ENCODE peak calls at places on chromosomes 11 and 22, in eight cellular contexts. One of them, this sample, is unnamed.

GRCh38 chr22:35921777-35922176 is 106.8 kb downstream of the RBFOX2 start:
- DNase-seq in activated CD4-positive, alpha-beta T cell treated with anti-CD3 and anti-CD28 coated beads for 24 hours: peak
- DNase-seq in left ventricle myocardium inferior: no peak
- DNase-seq in NCI-H2107: no peak
- DNase-seq in stimulated activated CD8-positive, alpha-beta memory T cell treated with anti-CD3 and anti-CD28 coated beads, Interleukin-15, amount 100 ng/mL, for 48 hours: no peak
- DNase-seq in stimulated activated CD4-positive, alpha-beta T cell treated with anti-CD3 and anti-CD28 coated beads, Interleukin-4, amount 100 ng/mL, for 24 hours: peak
- DNase-seq in HFF-Myc: peak
- DNase-seq in activated CD8-positive, alpha-beta memory T cell treated with anti-CD3 and anti-CD28 coated beads for 1 hour: no peak
- DNase-seq in this sample: peak

GRCh38 chr22:17114173-17114957 is 6.8 kb downstream of the TMEM121B start:
- DNase-seq in activated CD4-positive, alpha-beta T cell treated with anti-CD3 and anti-CD28 coated beads for 24 hours: no peak
- DNase-seq in left ventricle myocardium inferior: no peak
- DNase-seq in NCI-H2107: no peak
- DNase-seq in stimulated activated CD8-positive, alpha-beta memory T cell treated with anti-CD3 and anti-CD28 coated beads, Interleukin-15, amount 100 ng/mL, for 48 hours: no peak
- DNase-seq in stimulated activated CD4-positive, alpha-beta T cell treated with anti-CD3 and anti-CD28 coated beads, Interleukin-4, amount 100 ng/mL, for 24 hours: no peak
- DNase-seq in HFF-Myc: no peak
- DNase-seq in activated CD8-positive, alpha-beta memory T cell treated with anti-CD3 and anti-CD28 coated beads for 1 hour: no peak
- DNase-seq in this sample: no peak

GRCh38 chr11:95939091-95939490 is 15.2 kb upstream of the MTMR2 start:
- DNase-seq in activated CD4-positive, alpha-beta T cell treated with anti-CD3 and anti-CD28 coated beads for 24 hours: no peak
- DNase-seq in left ventricle myocardium inferior: no peak
- DNase-seq in NCI-H2107: no peak
- DNase-seq in stimulated activated CD8-positive, alpha-beta memory T cell treated with anti-CD3 and anti-CD28 coated beads, Interleukin-15, amount 100 ng/mL, for 48 hours: no peak
- DNase-seq in stimulated activated CD4-positive, alpha-beta T cell treated with anti-CD3 and anti-CD28 coated beads, Interleukin-4, amount 100 ng/mL, for 24 hours: no peak
- DNase-seq in HFF-Myc: no peak
- DNase-seq in activated CD8-positive, alpha-beta memory T cell treated with anti-CD3 and anti-CD28 coated beads for 1 hour: no peak
- DNase-seq in this sample: no peak

GRCh38 chr11:64859542-64860414 is 15.3 kb upstream of the CDC42BPG start:
- DNase-seq in activated CD4-positive, alpha-beta T cell treated with anti-CD3 and anti-CD28 coated beads for 24 hours: no peak
- DNase-seq in left ventricle myocardium inferior: no peak
- DNase-seq in NCI-H2107: no peak
- DNase-seq in stimulated activated CD8-positive, alpha-beta memory T cell treated with anti-CD3 and anti-CD28 coated beads, Interleukin-15, amount 100 ng/mL, for 48 hours: peak
- DNase-seq in stimulated activated CD4-positive, alpha-beta T cell treated with anti-CD3 and anti-CD28 coated beads, Interleukin-4, amount 100 ng/mL, for 24 hours: peak
- DNase-seq in HFF-Myc: no peak
- DNase-seq in activated CD8-positive, alpha-beta memory T cell treated with anti-CD3 and anti-CD28 coated beads for 1 hour: no peak
- DNase-seq in this sample: no peak

GRCh38 chr11:3128356-3129180 is 36.5 kb downstream of the OSBPL5 start:
- DNase-seq in activated CD4-positive, alpha-beta T cell treated with anti-CD3 and anti-CD28 coated beads for 24 hours: no peak
- DNase-seq in left ventricle myocardium inferior: peak
- DNase-seq in NCI-H2107: no peak
- DNase-seq in stimulated activated CD8-positive, alpha-beta memory T cell treated with anti-CD3 and anti-CD28 coated beads, Interleukin-15, amount 100 ng/mL, for 48 hours: no peak
- DNase-seq in stimulated activated CD4-positive, alpha-beta T cell treated with anti-CD3 and anti-CD28 coated beads, Interleukin-4, amount 100 ng/mL, for 24 hours: no peak
- DNase-seq in HFF-Myc: no peak
- DNase-seq in activated CD8-positive, alpha-beta memory T cell treated with anti-CD3 and anti-CD28 coated beads for 1 hour: no peak
- DNase-seq in this sample: no peak

GRCh38 chr11:100316990-100317389 is 370.1 kb upstream of the ARHGAP42 start:
- DNase-seq in activated CD4-positive, alpha-beta T cell treated with anti-CD3 and anti-CD28 coated beads for 24 hours: no peak
- DNase-seq in left ventricle myocardium inferior: no peak
- DNase-seq in NCI-H2107: no peak
- DNase-seq in stimulated activated CD8-positive, alpha-beta memory T cell treated with anti-CD3 and anti-CD28 coated beads, Interleukin-15, amount 100 ng/mL, for 48 hours: no peak
- DNase-seq in stimulated activated CD4-positive, alpha-beta T cell treated with anti-CD3 and anti-CD28 coated beads, Interleukin-4, amount 100 ng/mL, for 24 hours: no peak
- DNase-seq in HFF-Myc: no peak
- DNase-seq in activated CD8-positive, alpha-beta memory T cell treated with anti-CD3 and anti-CD28 coated beads for 1 hour: no peak
- DNase-seq in this sample: no peak

GRCh38 chr11:113577356-113578163 is 102.4 kb upstream of the DRD2 start:
- DNase-seq in activated CD4-positive, alpha-beta T cell treated with anti-CD3 and anti-CD28 coated beads for 24 hours: no peak
- DNase-seq in left ventricle myocardium inferior: no peak
- DNase-seq in NCI-H2107: peak
- DNase-seq in stimulated activated CD8-positive, alpha-beta memory T cell treated with anti-CD3 and anti-CD28 coated beads, Interleukin-15, amount 100 ng/mL, for 48 hours: no peak
- DNase-seq in stimulated activated CD4-positive, alpha-beta T cell treated with anti-CD3 and anti-CD28 coated beads, Interleukin-4, amount 100 ng/mL, for 24 hours: no peak
- DNase-seq in HFF-Myc: no peak
- DNase-seq in activated CD8-positive, alpha-beta memory T cell treated with anti-CD3 and anti-CD28 coated beads for 1 hour: no peak
- DNase-seq in this sample: peak

GRCh38 chr11:22624742-22625447 is 728 bp downstream of the FANCF start:
- DNase-seq in activated CD4-positive, alpha-beta T cell treated with anti-CD3 and anti-CD28 coated beads for 24 hours: peak
- DNase-seq in left ventricle myocardium inferior: peak
- DNase-seq in NCI-H2107: peak
- DNase-seq in stimulated activated CD8-positive, alpha-beta memory T cell treated with anti-CD3 and anti-CD28 coated beads, Interleukin-15, amount 100 ng/mL, for 48 hours: peak
- DNase-seq in stimulated activated CD4-positive, alpha-beta T cell treated with anti-CD3 and anti-CD28 coated beads, Interleukin-4, amount 100 ng/mL, for 24 hours: peak
- DNase-seq in HFF-Myc: peak
- DNase-seq in activated CD8-positive, alpha-beta memory T cell treated with anti-CD3 and anti-CD28 coated beads for 1 hour: no peak
- DNase-seq in this sample: peak

GRCh38 chr22:29795663-29796062 is 28.5 kb downstream of the UQCR10 start:
- DNase-seq in activated CD4-positive, alpha-beta T cell treated with anti-CD3 and anti-CD28 coated beads for 24 hours: no peak
- DNase-seq in left ventricle myocardium inferior: no peak
- DNase-seq in NCI-H2107: no peak
- DNase-seq in stimulated activated CD8-positive, alpha-beta memory T cell treated with anti-CD3 and anti-CD28 coated beads, Interleukin-15, amount 100 ng/mL, for 48 hours: no peak
- DNase-seq in stimulated activated CD4-positive, alpha-beta T cell treated with anti-CD3 and anti-CD28 coated beads, Interleukin-4, amount 100 ng/mL, for 24 hours: no peak
- DNase-seq in HFF-Myc: no peak
- DNase-seq in activated CD8-positive, alpha-beta memory T cell treated with anti-CD3 and anti-CD28 coated beads for 1 hour: no peak
- DNase-seq in this sample: no peak

GRCh38 chr11:3006505-3007260 is 14.6 kb upstream of the NAP1L4 start:
- DNase-seq in activated CD4-positive, alpha-beta T cell treated with anti-CD3 and anti-CD28 coated beads for 24 hours: no peak
- DNase-seq in left ventricle myocardium inferior: no peak
- DNase-seq in NCI-H2107: no peak
- DNase-seq in stimulated activated CD8-positive, alpha-beta memory T cell treated with anti-CD3 and anti-CD28 coated beads, Interleukin-15, amount 100 ng/mL, for 48 hours: peak
- DNase-seq in stimulated activated CD4-positive, alpha-beta T cell treated with anti-CD3 and anti-CD28 coated beads, Interleukin-4, amount 100 ng/mL, for 24 hours: no peak
- DNase-seq in HFF-Myc: no peak
- DNase-seq in activated CD8-positive, alpha-beta memory T cell treated with anti-CD3 and anti-CD28 coated beads for 1 hour: peak
- DNase-seq in this sample: no peak

GRCh38 chr11:41786087-41786486 is 326.6 kb upstream of the LRRC4C start:
- DNase-seq in activated CD4-positive, alpha-beta T cell treated with anti-CD3 and anti-CD28 coated beads for 24 hours: no peak
- DNase-seq in left ventricle myocardium inferior: no peak
- DNase-seq in NCI-H2107: no peak
- DNase-seq in stimulated activated CD8-positive, alpha-beta memory T cell treated with anti-CD3 and anti-CD28 coated beads, Interleukin-15, amount 100 ng/mL, for 48 hours: no peak
- DNase-seq in stimulated activated CD4-positive, alpha-beta T cell treated with anti-CD3 and anti-CD28 coated beads, Interleukin-4, amount 100 ng/mL, for 24 hours: no peak
- DNase-seq in HFF-Myc: no peak
- DNase-seq in activated CD8-positive, alpha-beta memory T cell treated with anti-CD3 and anti-CD28 coated beads for 1 hour: no peak
- DNase-seq in this sample: no peak

GRCh38 chr11:79265756-79266322 is 175.0 kb downstream of the TENM4 start:
- DNase-seq in activated CD4-positive, alpha-beta T cell treated with anti-CD3 and anti-CD28 coated beads for 24 hours: no peak
- DNase-seq in left ventricle myocardium inferior: no peak
- DNase-seq in NCI-H2107: no peak
- DNase-seq in stimulated activated CD8-positive, alpha-beta memory T cell treated with anti-CD3 and anti-CD28 coated beads, Interleukin-15, amount 100 ng/mL, for 48 hours: no peak
- DNase-seq in stimulated activated CD4-positive, alpha-beta T cell treated with anti-CD3 and anti-CD28 coated beads, Interleukin-4, amount 100 ng/mL, for 24 hours: no peak
- DNase-seq in HFF-Myc: no peak
- DNase-seq in activated CD8-positive, alpha-beta memory T cell treated with anti-CD3 and anti-CD28 coated beads for 1 hour: no peak
- DNase-seq in this sample: no peak

GRCh38 chr11:64729851-64730382 is 6.9 kb upstream of the NRXN2 start:
- DNase-seq in activated CD4-positive, alpha-beta T cell treated with anti-CD3 and anti-CD28 coated beads for 24 hours: no peak
- DNase-seq in left ventricle myocardium inferior: no peak
- DNase-seq in NCI-H2107: no peak
- DNase-seq in stimulated activated CD8-positive, alpha-beta memory T cell treated with anti-CD3 and anti-CD28 coated beads, Interleukin-15, amount 100 ng/mL, for 48 hours: no peak
- DNase-seq in stimulated activated CD4-positive, alpha-beta T cell treated with anti-CD3 and anti-CD28 coated beads, Interleukin-4, amount 100 ng/mL, for 24 hours: no peak
- DNase-seq in HFF-Myc: no peak
- DNase-seq in activated CD8-positive, alpha-beta memory T cell treated with anti-CD3 and anti-CD28 coated beads for 1 hour: no peak
- DNase-seq in this sample: no peak

GRCh38 chr22:20783844-20784723 is 10.2 kb downstream of the SERPIND1 start:
- DNase-seq in activated CD4-positive, alpha-beta T cell treated with anti-CD3 and anti-CD28 coated beads for 24 hours: peak
- DNase-seq in left ventricle myocardium inferior: no peak
- DNase-seq in NCI-H2107: no peak
- DNase-seq in stimulated activated CD8-positive, alpha-beta memory T cell treated with anti-CD3 and anti-CD28 coated beads, Interleukin-15, amount 100 ng/mL, for 48 hours: no peak
- DNase-seq in stimulated activated CD4-positive, alpha-beta T cell treated with anti-CD3 and anti-CD28 coated beads, Interleukin-4, amount 100 ng/mL, for 24 hours: peak
- DNase-seq in HFF-Myc: peak
- DNase-seq in activated CD8-positive, alpha-beta memory T cell treated with anti-CD3 and anti-CD28 coated beads for 1 hour: no peak
- DNase-seq in this sample: no peak

GRCh38 chr11:121467965-121468364 is 15.2 kb upstream of the SORL1-AS1 start:
- DNase-seq in activated CD4-positive, alpha-beta T cell treated with anti-CD3 and anti-CD28 coated beads for 24 hours: peak
- DNase-seq in left ventricle myocardium inferior: no peak
- DNase-seq in NCI-H2107: no peak
- DNase-seq in stimulated activated CD8-positive, alpha-beta memory T cell treated with anti-CD3 and anti-CD28 coated beads, Interleukin-15, amount 100 ng/mL, for 48 hours: peak
- DNase-seq in stimulated activated CD4-positive, alpha-beta T cell treated with anti-CD3 and anti-CD28 coated beads, Interleukin-4, amount 100 ng/mL, for 24 hours: peak
- DNase-seq in HFF-Myc: no peak
- DNase-seq in activated CD8-positive, alpha-beta memory T cell treated with anti-CD3 and anti-CD28 coated beads for 1 hour: peak
- DNase-seq in this sample: no peak

GRCh38 chr11:8758619-8759169 is 76.1 kb downstream of the RPL27A start:
- DNase-seq in activated CD4-positive, alpha-beta T cell treated with anti-CD3 and anti-CD28 coated beads for 24 hours: no peak
- DNase-seq in left ventricle myocardium inferior: no peak
- DNase-seq in NCI-H2107: no peak
- DNase-seq in stimulated activated CD8-positive, alpha-beta memory T cell treated with anti-CD3 and anti-CD28 coated beads, Interleukin-15, amount 100 ng/mL, for 48 hours: no peak
- DNase-seq in stimulated activated CD4-positive, alpha-beta T cell treated with anti-CD3 and anti-CD28 coated beads, Interleukin-4, amount 100 ng/mL, for 24 hours: no peak
- DNase-seq in HFF-Myc: no peak
- DNase-seq in activated CD8-positive, alpha-beta memory T cell treated with anti-CD3 and anti-CD28 coated beads for 1 hour: no peak
- DNase-seq in this sample: no peak

GRCh38 chr22:34344702-34345101 is 424.4 kb upstream of the LARGE1 start:
- DNase-seq in activated CD4-positive, alpha-beta T cell treated with anti-CD3 and anti-CD28 coated beads for 24 hours: no peak
- DNase-seq in left ventricle myocardium inferior: no peak
- DNase-seq in NCI-H2107: no peak
- DNase-seq in stimulated activated CD8-positive, alpha-beta memory T cell treated with anti-CD3 and anti-CD28 coated beads, Interleukin-15, amount 100 ng/mL, for 48 hours: no peak
- DNase-seq in stimulated activated CD4-positive, alpha-beta T cell treated with anti-CD3 and anti-CD28 coated beads, Interleukin-4, amount 100 ng/mL, for 24 hours: no peak
- DNase-seq in HFF-Myc: no peak
- DNase-seq in activated CD8-positive, alpha-beta memory T cell treated with anti-CD3 and anti-CD28 coated beads for 1 hour: no peak
- DNase-seq in this sample: no peak

GRCh38 chr22:24996420-24996952 is 44.0 kb downstream of the KIAA1671 start:
- DNase-seq in activated CD4-positive, alpha-beta T cell treated with anti-CD3 and anti-CD28 coated beads for 24 hours: no peak
- DNase-seq in left ventricle myocardium inferior: no peak
- DNase-seq in NCI-H2107: no peak
- DNase-seq in stimulated activated CD8-positive, alpha-beta memory T cell treated with anti-CD3 and anti-CD28 coated beads, Interleukin-15, amount 100 ng/mL, for 48 hours: no peak
- DNase-seq in stimulated activated CD4-positive, alpha-beta T cell treated with anti-CD3 and anti-CD28 coated beads, Interleukin-4, amount 100 ng/mL, for 24 hours: no peak
- DNase-seq in HFF-Myc: no peak
- DNase-seq in activated CD8-positive, alpha-beta memory T cell treated with anti-CD3 and anti-CD28 coated beads for 1 hour: no peak
- DNase-seq in this sample: peak

GRCh38 chr11:33691051-33691864 is 9.4 kb downstream of the C11orf91 start:
- DNase-seq in activated CD4-positive, alpha-beta T cell treated with anti-CD3 and anti-CD28 coated beads for 24 hours: no peak
- DNase-seq in left ventricle myocardium inferior: no peak
- DNase-seq in NCI-H2107: no peak
- DNase-seq in stimulated activated CD8-positive, alpha-beta memory T cell treated with anti-CD3 and anti-CD28 coated beads, Interleukin-15, amount 100 ng/mL, for 48 hours: no peak
- DNase-seq in stimulated activated CD4-positive, alpha-beta T cell treated with anti-CD3 and anti-CD28 coated beads, Interleukin-4, amount 100 ng/mL, for 24 hours: no peak
- DNase-seq in HFF-Myc: no peak
- DNase-seq in activated CD8-positive, alpha-beta memory T cell treated with anti-CD3 and anti-CD28 coated beads for 1 hour: no peak
- DNase-seq in this sample: no peak

GRCh38 chr11:44989831-44990566 is 39.3 kb upstream of the TP53I11 start:
- DNase-seq in activated CD4-positive, alpha-beta T cell treated with anti-CD3 and anti-CD28 coated beads for 24 hours: no peak
- DNase-seq in left ventricle myocardium inferior: peak
- DNase-seq in NCI-H2107: peak
- DNase-seq in stimulated activated CD8-positive, alpha-beta memory T cell treated with anti-CD3 and anti-CD28 coated beads, Interleukin-15, amount 100 ng/mL, for 48 hours: no peak
- DNase-seq in stimulated activated CD4-positive, alpha-beta T cell treated with anti-CD3 and anti-CD28 coated beads, Interleukin-4, amount 100 ng/mL, for 24 hours: no peak
- DNase-seq in HFF-Myc: no peak
- DNase-seq in activated CD8-positive, alpha-beta memory T cell treated with anti-CD3 and anti-CD28 coated beads for 1 hour: no peak
- DNase-seq in this sample: peak

GRCh38 chr22:49641770-49642313 is 185.8 kb downstream of the BRD1 start:
- DNase-seq in activated CD4-positive, alpha-beta T cell treated with anti-CD3 and anti-CD28 coated beads for 24 hours: no peak
- DNase-seq in left ventricle myocardium inferior: no peak
- DNase-seq in NCI-H2107: no peak
- DNase-seq in stimulated activated CD8-positive, alpha-beta memory T cell treated with anti-CD3 and anti-CD28 coated beads, Interleukin-15, amount 100 ng/mL, for 48 hours: no peak
- DNase-seq in stimulated activated CD4-positive, alpha-beta T cell treated with anti-CD3 and anti-CD28 coated beads, Interleukin-4, amount 100 ng/mL, for 24 hours: no peak
- DNase-seq in HFF-Myc: no peak
- DNase-seq in activated CD8-positive, alpha-beta memory T cell treated with anti-CD3 and anti-CD28 coated beads for 1 hour: no peak
- DNase-seq in this sample: no peak

GRCh38 chr22:23685205-23685784 is 5.5 kb upstream of the RGL4 start:
- DNase-seq in activated CD4-positive, alpha-beta T cell treated with anti-CD3 and anti-CD28 coated beads for 24 hours: no peak
- DNase-seq in left ventricle myocardium inferior: no peak
- DNase-seq in NCI-H2107: no peak
- DNase-seq in stimulated activated CD8-positive, alpha-beta memory T cell treated with anti-CD3 and anti-CD28 coated beads, Interleukin-15, amount 100 ng/mL, for 48 hours: no peak
- DNase-seq in stimulated activated CD4-positive, alpha-beta T cell treated with anti-CD3 and anti-CD28 coated beads, Interleukin-4, amount 100 ng/mL, for 24 hours: no peak
- DNase-seq in HFF-Myc: peak
- DNase-seq in activated CD8-positive, alpha-beta memory T cell treated with anti-CD3 and anti-CD28 coated beads for 1 hour: no peak
- DNase-seq in this sample: no peak

GRCh38 chr11:34830648-34831047 is 85.5 kb downstream of the APIP start:
- DNase-seq in activated CD4-positive, alpha-beta T cell treated with anti-CD3 and anti-CD28 coated beads for 24 hours: no peak
- DNase-seq in left ventricle myocardium inferior: peak
- DNase-seq in NCI-H2107: no peak
- DNase-seq in stimulated activated CD8-positive, alpha-beta memory T cell treated with anti-CD3 and anti-CD28 coated beads, Interleukin-15, amount 100 ng/mL, for 48 hours: no peak
- DNase-seq in stimulated activated CD4-positive, alpha-beta T cell treated with anti-CD3 and anti-CD28 coated beads, Interleukin-4, amount 100 ng/mL, for 24 hours: no peak
- DNase-seq in HFF-Myc: no peak
- DNase-seq in activated CD8-positive, alpha-beta memory T cell treated with anti-CD3 and anti-CD28 coated beads for 1 hour: no peak
- DNase-seq in this sample: no peak

GRCh38 chr11:44528103-44528502 is 37.4 kb upstream of the CD82 start:
- DNase-seq in activated CD4-positive, alpha-beta T cell treated with anti-CD3 and anti-CD28 coated beads for 24 hours: no peak
- DNase-seq in left ventricle myocardium inferior: no peak
- DNase-seq in NCI-H2107: no peak
- DNase-seq in stimulated activated CD8-positive, alpha-beta memory T cell treated with anti-CD3 and anti-CD28 coated beads, Interleukin-15, amount 100 ng/mL, for 48 hours: no peak
- DNase-seq in stimulated activated CD4-positive, alpha-beta T cell treated with anti-CD3 and anti-CD28 coated beads, Interleukin-4, amount 100 ng/mL, for 24 hours: no peak
- DNase-seq in HFF-Myc: no peak
- DNase-seq in activated CD8-positive, alpha-beta memory T cell treated with anti-CD3 and anti-CD28 coated beads for 1 hour: no peak
- DNase-seq in this sample: no peak

GRCh38 chr22:44929348-44930015 is 80.3 kb downstream of the PHF21B start:
- DNase-seq in activated CD4-positive, alpha-beta T cell treated with anti-CD3 and anti-CD28 coated beads for 24 hours: no peak
- DNase-seq in left ventricle myocardium inferior: no peak
- DNase-seq in NCI-H2107: no peak
- DNase-seq in stimulated activated CD8-positive, alpha-beta memory T cell treated with anti-CD3 and anti-CD28 coated beads, Interleukin-15, amount 100 ng/mL, for 48 hours: no peak
- DNase-seq in stimulated activated CD4-positive, alpha-beta T cell treated with anti-CD3 and anti-CD28 coated beads, Interleukin-4, amount 100 ng/mL, for 24 hours: no peak
- DNase-seq in HFF-Myc: no peak
- DNase-seq in activated CD8-positive, alpha-beta memory T cell treated with anti-CD3 and anti-CD28 coated beads for 1 hour: no peak
- DNase-seq in this sample: no peak

GRCh38 chr22:41048791-41049717 is 43.3 kb upstream of the EP300 start:
- DNase-seq in activated CD4-positive, alpha-beta T cell treated with anti-CD3 and anti-CD28 coated beads for 24 hours: no peak
- DNase-seq in left ventricle myocardium inferior: peak
- DNase-seq in NCI-H2107: no peak
- DNase-seq in stimulated activated CD8-positive, alpha-beta memory T cell treated with anti-CD3 and anti-CD28 coated beads, Interleukin-15, amount 100 ng/mL, for 48 hours: no peak
- DNase-seq in stimulated activated CD4-positive, alpha-beta T cell treated with anti-CD3 and anti-CD28 coated beads, Interleukin-4, amount 100 ng/mL, for 24 hours: no peak
- DNase-seq in HFF-Myc: peak
- DNase-seq in activated CD8-positive, alpha-beta memory T cell treated with anti-CD3 and anti-CD28 coated beads for 1 hour: no peak
- DNase-seq in this sample: no peak

GRCh38 chr11:75768112-75768908 is at the start of gene DGAT2:
- DNase-seq in activated CD4-positive, alpha-beta T cell treated with anti-CD3 and anti-CD28 coated beads for 24 hours: peak
- DNase-seq in left ventricle myocardium inferior: peak
- DNase-seq in NCI-H2107: peak
- DNase-seq in stimulated activated CD8-positive, alpha-beta memory T cell treated with anti-CD3 and anti-CD28 coated beads, Interleukin-15, amount 100 ng/mL, for 48 hours: peak
- DNase-seq in stimulated activated CD4-positive, alpha-beta T cell treated with anti-CD3 and anti-CD28 coated beads, Interleukin-4, amount 100 ng/mL, for 24 hours: peak
- DNase-seq in HFF-Myc: no peak
- DNase-seq in activated CD8-positive, alpha-beta memory T cell treated with anti-CD3 and anti-CD28 coated beads for 1 hour: peak
- DNase-seq in this sample: peak

GRCh38 chr11:10973416-10973815 is 115.6 kb upstream of the ZBED5 start:
- DNase-seq in activated CD4-positive, alpha-beta T cell treated with anti-CD3 and anti-CD28 coated beads for 24 hours: no peak
- DNase-seq in left ventricle myocardium inferior: no peak
- DNase-seq in NCI-H2107: peak
- DNase-seq in stimulated activated CD8-positive, alpha-beta memory T cell treated with anti-CD3 and anti-CD28 coated beads, Interleukin-15, amount 100 ng/mL, for 48 hours: no peak
- DNase-seq in stimulated activated CD4-positive, alpha-beta T cell treated with anti-CD3 and anti-CD28 coated beads, Interleukin-4, amount 100 ng/mL, for 24 hours: no peak
- DNase-seq in HFF-Myc: no peak
- DNase-seq in activated CD8-positive, alpha-beta memory T cell treated with anti-CD3 and anti-CD28 coated beads for 1 hour: no peak
- DNase-seq in this sample: peak

GRCh38 chr11:66687831-66688281 is 10.2 kb upstream of the RBM4B start:
- DNase-seq in activated CD4-positive, alpha-beta T cell treated with anti-CD3 and anti-CD28 coated beads for 24 hours: no peak
- DNase-seq in left ventricle myocardium inferior: no peak
- DNase-seq in NCI-H2107: no peak
- DNase-seq in stimulated activated CD8-positive, alpha-beta memory T cell treated with anti-CD3 and anti-CD28 coated beads, Interleukin-15, amount 100 ng/mL, for 48 hours: no peak
- DNase-seq in stimulated activated CD4-positive, alpha-beta T cell treated with anti-CD3 and anti-CD28 coated beads, Interleukin-4, amount 100 ng/mL, for 24 hours: no peak
- DNase-seq in HFF-Myc: no peak
- DNase-seq in activated CD8-positive, alpha-beta memory T cell treated with anti-CD3 and anti-CD28 coated beads for 1 hour: no peak
- DNase-seq in this sample: no peak

This sample was measured in NCI-H1436 treated with DMSO at 0.1 percent for 48 hours.